ENCODE peak calls at places on chromosomes 6 and 20, in five cellular contexts. U is NB4, P is OCI-LY7, M is tibial artery, L is heart right ventricle. W is an unnamed sample.

GRCh38 chr20:39165099-39165498 is 203.0 kb downstream of the DHX35 start:
- DNase-seq in U (no peak), P (no peak), M (no peak), L (no peak), W (no peak)

GRCh38 chr20:1896859-1897258 is 1.7 kb downstream of the SIRPA start:
- DNase-seq in U (no peak), P (no peak), M (no peak), L (no peak), W (no peak)

GRCh38 chr20:41654884-41655283 is 36.7 kb upstream of the CHD6 start:
- DNase-seq in U (peak; percentile 48), P (no peak), M (no peak), L (peak; percentile 4), W (no peak)

GRCh38 chr6:1672379-1672778 is 62.7 kb downstream of the FOXC1 start:
- DNase-seq in U (no peak), P (no peak), M (no peak), L (no peak), W (no peak)

GRCh38 chr6:137571854-137572253 is 77.7 kb upstream of the OLIG3 start:
- DNase-seq in U (peak; percentile 47), P (peak; percentile 59), M (no peak), L (no peak), W (no peak)

GRCh38 chr6:121319112-121319553 is 15.1 kb downstream of the TBC1D32 start:
- DNase-seq in U (no peak), P (no peak), M (no peak), L (no peak), W (no peak)

GRCh38 chr6:142058216-142058925 is 74.4 kb upstream of the GJE1 start:
- DNase-seq in U (no peak), P (no peak), M (no peak), L (no peak), W (no peak)

GRCh38 chr6:107459283-107460073 is at the start of gene PDSS2:
- DNase-seq in U (peak; percentile 99), P (peak; percentile 99), M (peak; percentile 99), L (peak; percentile 99), W (peak; percentile 84)

GRCh38 chr6:3697609-3698008 is 53.9 kb downstream of the PXDC1 start:
- DNase-seq in U (no peak), P (no peak), M (no peak), L (no peak), W (peak; percentile 91)

GRCh38 chr20:38334016-38334415 is 12.3 kb upstream of the LBP start:
- DNase-seq in U (no peak), P (no peak), M (no peak), L (no peak), W (no peak)

GRCh38 chr20:32018269-32019155 is 8.3 kb downstream of the CCM2L start:
- DNase-seq in U (peak; percentile 40), P (peak; percentile 60), M (peak; percentile 51), L (peak; percentile 69), W (no peak)

GRCh38 chr20:32021091-32021490 is 10.9 kb downstream of the CCM2L start:
- DNase-seq in U (no peak), P (no peak), M (peak; percentile 13), L (no peak), W (no peak)

GRCh38 chr20:32017711-32018251 is 7.5 kb downstream of the CCM2L start:
- DNase-seq in U (peak; percentile 39), P (peak; percentile 79), M (no peak), L (no peak), W (no peak)

GRCh38 chr20:32019563-32020463 is 9.6 kb downstream of the CCM2L start:
- DNase-seq in U (no peak), P (no peak), M (peak; percentile 37), L (no peak), W (no peak)

DNA sequence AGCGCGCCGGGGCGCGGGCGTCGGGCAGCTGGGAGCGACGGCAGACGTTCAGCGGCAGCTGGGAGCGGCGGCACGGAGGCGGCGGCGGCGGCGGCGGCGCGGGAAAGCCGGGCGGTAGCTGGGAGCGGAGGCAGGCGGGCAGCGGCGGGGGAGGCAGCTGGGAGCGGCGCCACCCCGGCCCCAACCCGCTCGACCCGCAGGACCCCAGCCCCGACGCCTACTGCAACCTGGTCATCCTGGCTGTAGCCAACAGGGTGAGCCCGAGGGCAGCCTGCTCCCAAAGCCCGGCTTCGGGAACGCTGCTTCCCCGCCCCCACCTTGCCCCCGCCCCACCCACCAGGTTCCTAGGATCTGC is 8.9 kb downstream of the CCM2L start:
- DNase-seq in U (no peak), P (no peak), M (peak; percentile 38), L (no peak), W (no peak)
- TF ChIP-seq CTCF in U (no peak), P (no peak), M (no peak), L (no peak), W (no peak)

DNA sequence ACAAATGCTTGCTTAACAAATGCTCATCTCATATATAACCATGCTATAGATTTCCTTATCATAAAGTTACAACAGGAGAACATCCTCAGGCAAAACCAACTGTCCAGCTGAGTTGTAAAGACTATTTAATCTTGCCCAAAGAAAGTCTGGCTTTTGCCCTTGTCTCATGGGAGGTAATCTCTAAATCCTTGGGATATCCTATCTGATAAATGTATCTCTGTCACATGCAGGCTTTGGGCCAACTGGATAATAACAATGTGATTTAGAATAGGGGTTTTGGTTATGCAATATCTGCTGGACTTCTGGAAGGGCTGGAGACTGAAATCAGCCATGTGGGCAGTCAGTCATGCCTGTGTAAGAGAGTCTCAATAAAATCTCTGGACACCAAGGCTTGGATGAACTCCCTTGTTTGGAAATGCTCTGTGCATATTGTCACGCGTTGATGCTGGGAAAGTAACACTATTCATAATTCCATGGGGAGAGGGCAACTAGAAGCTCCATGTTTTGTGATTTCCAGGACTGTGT is 56.3 kb upstream of the PRL start:
- DNase-seq in U (no peak), P (no peak), M (no peak), L (no peak), W (no peak)
- H3K4me3 ChIP-seq in U (no peak overlapping the region), P (no peak overlapping the region), M (no peak overlapping the region), L (no peak overlapping the region), W (no peak overlapping the region)

GRCh38 chr6:163944897-163945296 is 530.4 kb downstream of the QKI start:
- DNase-seq in U (no peak), P (no peak), M (no peak), L (no peak), W (no peak)
- TF ChIP-seq CTCF in U (no peak), P (no peak), M (no peak), L (no peak), W (no peak)

GRCh38 chr20:62066339-62066982 is 780 bp upstream of the TAF4 start:
- DNase-seq in U (peak; percentile 70), P (peak; percentile 62), M (no peak), L (peak; percentile 34), W (no peak)

GRCh38 chr20:62066983-62067433 is 1.3 kb upstream of the TAF4 start:
- DNase-seq in U (no peak), P (peak; percentile 70), M (no peak), L (peak; percentile 17), W (no peak)

GRCh38 chr20:62064788-62065668 is 653 bp downstream of the TAF4 start:
- DNase-seq in U (peak; percentile 48), P (peak; percentile 42), M (no peak), L (no peak), W (no peak)

GRCh38 chr20:62063981-62064787 is 1.5 kb downstream of the TAF4 start:
- DNase-seq in U (no peak), P (no peak), M (no peak), L (peak; percentile 23), W (no peak)

GRCh38 chr20:62065669-62066338 is at the start of gene TAF4:
- DNase-seq in U (peak; percentile 81), P (peak; percentile 88), M (peak; percentile 88), L (peak; percentile 67), W (peak; percentile 8)
- H3K4me3 ChIP-seq in U (peak within 1 kb of the TSS; percentile 66), P (peak within 1 kb of the TSS; percentile 75), M (peak within 1 kb of the TSS; percentile 86), L (peak within 1 kb of the TSS; percentile 85), W (peak within 1 kb of the TSS; percentile 71)

GRCh38 chr6:132713355-132714134 is at the start of gene VNN1:
- DNase-seq in U (peak; percentile 25), P (peak; percentile 13), M (peak; percentile 67), L (no peak), W (no peak)

GRCh38 chr6:132714160-132714559 is 305 bp upstream of the VNN1 start:
- DNase-seq in U (no peak), P (no peak), M (no peak), L (no peak), W (no peak)

GRCh38 chr6:132716238-132716637 is 2.4 kb upstream of the VNN1 start:
- DNase-seq in U (no peak), P (no peak), M (no peak), L (no peak), W (no peak)

GRCh38 chr6:132712366-132712765 is 1.5 kb downstream of the VNN1 start:
- DNase-seq in U (no peak), P (no peak), M (no peak), L (no peak), W (no peak)

GRCh38 chr6:132715204-132715603 is 1.3 kb upstream of the VNN1 start:
- DNase-seq in U (no peak), P (no peak), M (peak; percentile 68), L (no peak), W (no peak)
- TF ChIP-seq CTCF in U (no peak), P (no peak), M (peak; percentile 22), L (peak; percentile 39), W (peak; percentile 59)

DNA sequence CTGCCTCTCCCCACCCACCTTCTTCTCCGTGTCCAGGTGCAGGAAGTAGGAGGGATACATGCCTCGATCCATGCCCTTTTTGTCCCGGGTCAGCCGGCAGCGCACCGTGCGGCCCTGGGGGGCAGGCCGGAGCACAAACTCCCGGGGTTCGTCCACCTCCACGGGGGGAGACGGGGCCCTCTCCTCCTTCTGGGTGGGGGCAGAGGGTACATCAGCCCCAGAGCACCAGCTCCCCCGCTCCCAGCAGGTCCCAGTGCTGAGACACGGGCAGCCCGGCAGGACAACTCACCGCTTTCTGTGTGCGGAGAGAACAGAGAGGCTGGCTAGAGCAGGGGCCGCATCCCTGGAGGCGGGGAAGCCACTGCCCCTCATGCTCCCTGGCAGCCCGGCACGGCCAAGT is 6.7 kb downstream of the TULP1 start:
- DNase-seq in U (no peak), P (no peak), M (no peak), L (no peak), W (no peak)
- H3K4me3 ChIP-seq in U (no peak overlapping the region), P (no peak overlapping the region), M (no peak overlapping the region), L (no peak overlapping the region), W (no peak overlapping the region)

DNA sequence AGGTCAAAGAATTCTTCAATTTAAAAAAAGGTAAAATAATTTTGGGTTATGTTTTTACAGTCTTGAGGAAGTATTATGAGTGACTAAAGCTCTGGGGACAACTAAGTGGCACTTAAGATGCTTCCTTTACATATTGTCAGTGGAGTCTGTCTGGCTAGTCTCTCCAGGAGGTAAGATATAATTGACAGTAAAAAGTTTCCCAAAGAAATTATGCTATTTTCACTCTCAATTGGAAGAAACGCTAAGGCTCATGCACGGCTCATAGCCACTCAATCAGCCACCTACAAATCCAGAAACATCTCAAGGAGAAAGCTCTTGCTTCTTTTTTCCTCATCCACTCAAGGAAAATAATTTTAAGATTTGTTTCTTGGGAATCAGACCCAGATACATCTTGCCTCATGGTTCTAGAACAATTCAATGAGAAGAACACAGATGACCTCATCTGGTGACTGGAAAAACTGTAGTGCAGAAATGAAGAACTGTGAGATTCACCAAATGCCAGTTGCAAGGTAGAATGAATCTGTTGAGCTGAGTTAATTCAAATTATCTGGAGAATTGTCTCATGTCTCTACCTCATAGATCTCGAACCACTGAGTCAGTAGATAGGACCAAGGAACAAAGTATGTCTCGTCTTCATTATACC is 252.9 kb downstream of the TPBG start:
- DNase-seq in U (no peak), P (no peak), M (no peak), L (no peak), W (no peak)
- TF ChIP-seq CTCF in U (no peak), P (no peak), M (no peak), L (no peak), W (peak; percentile 36)

GRCh38 chr6:166005401-166005845 is 162.2 kb downstream of the TBXT start:
- DNase-seq in U (no peak), P (no peak), M (peak; percentile 88), L (peak; percentile 72), W (no peak)
- H3K4me3 ChIP-seq in U (no peak overlapping the region), P (no peak overlapping the region), M (peak overlapping the region; percentile 54), L (peak overlapping the region; percentile 39), W (no peak overlapping the region)

W was measured in AG09309.